ENCODE peak calls at places on chromosome 11, in nine cellular contexts. Z is NCI-H748 treated with DMSO at 0.1 percent for 48 hours; X is fibroblast of lung; G is stimulated activated naive CD8-positive, alpha-beta T cell treated with anti-CD3 and anti-CD28 coated beads, Interleukin-15, amount 100 ng/mL, for 72 hours; Q is prostate gland; D is HEK293T; S is heart left ventricle; N is activated CD4-positive, CD25-positive, alpha-beta regulatory T cell treated with anti-CD3 and anti-CD28 coated beads, Interleukin-2, amount 50 U/mL, for 16 hours; K is HTR-8/SVneo. W is an unnamed sample.

GRCh38 chr11:44388828-44389645 is 79.1 kb upstream of the ALX4 start:
- DNase-seq in Z (no peak), X (no peak), G (no peak), Q (no peak), D (no peak), S (no peak), N (no peak), K (no peak), W (no peak)

GRCh38 chr11:121250843-121251242 is 41.7 kb upstream of the SC5D start:
- DNase-seq in Z (no peak), X (peak; percentile 72), G (no peak), Q (no peak), D (no peak), S (no peak), N (no peak), K (no peak), W (no peak)

GRCh38 chr11:108915666-108916065 is 250.8 kb downstream of the DDX10 start:
- DNase-seq in Z (no peak), X (no peak), G (no peak), Q (no peak), D (no peak), S (no peak), N (no peak), K (no peak), W (peak; percentile 20)

GRCh38 chr11:93143186-93143585 is 54.6 kb downstream of the SLC36A4 start:
- DNase-seq in Z (no peak), X (peak; percentile 74), G (no peak), Q (no peak), D (no peak), S (no peak), N (no peak), K (no peak), W (no peak)

GRCh38 chr11:114892381-114893197 is 214.3 kb downstream of the NXPE2 start:
- DNase-seq in Z (no peak), X (no peak), G (no peak), Q (no peak), D (peak; percentile 64), S (no peak), N (no peak), K (no peak), W (no peak)

GRCh38 chr11:64285885-64286800 is 495 bp downstream of the GPR137 start:
- DNase-seq in Z (no peak), X (no peak), G (no peak), Q (no peak), D (no peak), S (no peak), N (no peak), K (no peak), W (no peak)

GRCh38 chr11:88704505-88704904 is 361.3 kb downstream of the GRM5 start:
- DNase-seq in Z (no peak), X (peak; percentile 13), G (no peak), Q (no peak), D (no peak), S (no peak), N (no peak), K (no peak), W (no peak)

GRCh38 chr11:70678931-70679900 is 280.9 kb downstream of the CTTN start:
- DNase-seq in Z (no peak), X (no peak), G (no peak), Q (no peak), D (no peak), S (no peak), N (no peak), K (no peak), W (no peak)

GRCh38 chr11:61482513-61482912 is 26.0 kb upstream of the LRRC10B start:
- DNase-seq in Z (no peak), X (no peak), G (peak; percentile 32), Q (no peak), D (peak; percentile 81), S (no peak), N (no peak), K (no peak), W (no peak)

GRCh38 chr11:74735566-74735965 is 4.3 kb upstream of the CHRDL2 start:
- DNase-seq in Z (no peak), X (no peak), G (no peak), Q (no peak), D (no peak), S (no peak), N (no peak), K (no peak), W (no peak)

GRCh38 chr11:122162095-122162494 is 46.1 kb upstream of the BLID start:
- DNase-seq in Z (no peak), X (no peak), G (no peak), Q (peak; percentile 25), D (no peak), S (no peak), N (no peak), K (no peak), W (peak; percentile 60)

GRCh38 chr11:66745356-66746235 is 16.6 kb upstream of the SPTBN2 start:
- DNase-seq in Z (peak; percentile 29), X (no peak), G (peak; percentile 49), Q (peak; percentile 30), D (no peak), S (no peak), N (no peak), K (peak; percentile 31), W (no peak)

W was measured in fibroblast of the conjunctiva.